ENCODE peak calls at places on chromosomes 16 and 17, in ten cellular contexts. V is epithelial cell of esophagus, R is dorsolateral prefrontal cortex, A is prostate gland, M is transverse colon, T is thyroid gland, W is adrenal gland, I is fibroblast of lung, B is foreskin fibroblast, P is psoas muscle. F is an unnamed sample.

GRCh38 chr16:3656491-3657468 is 2.3 kb downstream of the DNASE1 start:
- DNase-seq in V (no peak), R (no peak), A (no peak), M (no peak), T (no peak), W (peak), I (no peak), B (peak), P (peak), F (peak)

GRCh38 chr16:51449441-51449840 is 298.4 kb upstream of the SALL1 start:
- DNase-seq in V (no peak), R (no peak), A (no peak), M (no peak), T (no peak), W (no peak), I (no peak), B (no peak), P (no peak), F (no peak)

GRCh38 chr17:3552916-3553315 is 4.7 kb downstream of the TRPV3 start:
- DNase-seq in V (no peak), R (no peak), A (no peak), M (no peak), T (no peak), W (no peak), I (no peak), B (no peak), P (no peak), F (no peak)

GRCh38 chr17:72931635-72932034 is 160.9 kb downstream of the SLC39A11 start:
- DNase-seq in V (no peak), R (no peak), A (no peak), M (no peak), T (no peak), W (no peak), I (no peak), B (no peak), P (no peak), F (no peak)

GRCh38 chr16:15502041-15502725 is 67.8 kb downstream of the BMERB1 start:
- DNase-seq in V (peak), R (no peak), A (no peak), M (no peak), T (no peak), W (no peak), I (peak), B (peak), P (no peak), F (peak)

GRCh38 chr16:47045023-47045422 is 71.5 kb upstream of the DNAJA2 start:
- DNase-seq in V (no peak), R (no peak), A (no peak), M (no peak), T (no peak), W (no peak), I (peak), B (peak), P (no peak), F (peak)

GRCh38 chr16:87725596-87726235 is 40.1 kb downstream of the KLHDC4 start:
- DNase-seq in V (peak), R (no peak), A (no peak), M (no peak), T (peak), W (no peak), I (peak), B (peak), P (no peak), F (peak)

GRCh38 chr17:76270127-76270592 is 5.0 kb downstream of the UBALD2 start:
- DNase-seq in V (no peak), R (no peak), A (no peak), M (no peak), T (no peak), W (no peak), I (no peak), B (no peak), P (peak), F (no peak)

GRCh38 chr16:15592324-15592723 is 50.6 kb downstream of the MARF1 start:
- DNase-seq in V (peak), R (peak), A (no peak), M (peak), T (no peak), W (no peak), I (no peak), B (no peak), P (no peak), F (no peak)

GRCh38 chr17:82684207-82684903 is 14.1 kb downstream of the RAB40B start:
- DNase-seq in V (peak), R (no peak), A (no peak), M (peak), T (no peak), W (no peak), I (no peak), B (no peak), P (peak), F (peak)

GRCh38 chr16:529012-529575 is 1.6 kb downstream of the CAPN15 start:
- DNase-seq in V (no peak), R (no peak), A (no peak), M (peak), T (no peak), W (no peak), I (no peak), B (no peak), P (no peak), F (peak)

GRCh38 chr16:31350275-31351005 is 4.5 kb upstream of the ITGAX start:
- DNase-seq in V (peak), R (no peak), A (no peak), M (no peak), T (no peak), W (no peak), I (no peak), B (no peak), P (no peak), F (no peak)

GRCh38 chr16:50861926-50862325 is 120.0 kb downstream of the CYLD start:
- DNase-seq in V (peak), R (no peak), A (no peak), M (no peak), T (no peak), W (no peak), I (peak), B (peak), P (no peak), F (peak)

GRCh38 chr16:48405907-48406306 is 20.7 kb upstream of the SIAH1 start:
- DNase-seq in V (no peak), R (no peak), A (no peak), M (peak), T (no peak), W (no peak), I (no peak), B (no peak), P (no peak), F (no peak)

GRCh38 chr17:13513039-13513405 is 88.7 kb downstream of the HS3ST3A1 start:
- DNase-seq in V (no peak), R (no peak), A (no peak), M (no peak), T (no peak), W (no peak), I (peak), B (peak), P (no peak), F (peak)

GRCh38 chr17:8124350-8125195 is 667 bp upstream of the HES7 start:
- DNase-seq in V (peak), R (peak), A (no peak), M (no peak), T (no peak), W (no peak), I (peak), B (peak), P (peak), F (no peak)

GRCh38 chr16:23342083-23342640 is 40.1 kb downstream of the SCNN1B start:
- DNase-seq in V (no peak), R (no peak), A (no peak), M (no peak), T (no peak), W (no peak), I (no peak), B (no peak), P (no peak), F (no peak)

GRCh38 chr16:75761111-75761510 is 34.8 kb upstream of the CPHXL start:
- DNase-seq in V (no peak), R (no peak), A (no peak), M (no peak), T (no peak), W (no peak), I (peak), B (peak), P (no peak), F (peak)

GRCh38 chr17:977163-977562 is 2.4 kb downstream of the NXN start:
- DNase-seq in V (peak), R (no peak), A (no peak), M (no peak), T (no peak), W (no peak), I (no peak), B (peak), P (no peak), F (peak)

GRCh38 chr16:84184775-84185174 is 2.1 kb downstream of the TAF1C start:
- DNase-seq in V (no peak), R (no peak), A (no peak), M (no peak), T (no peak), W (peak), I (no peak), B (no peak), P (no peak), F (no peak)

GRCh38 chr17:42453544-42453943 is 5.1 kb upstream of the ATP6V0A1 start:
- DNase-seq in V (no peak), R (no peak), A (no peak), M (no peak), T (no peak), W (no peak), I (no peak), B (no peak), P (no peak), F (no peak)

GRCh38 chr17:42679492-42680330 is 1.9 kb downstream of the CCR10 start:
- DNase-seq in V (peak), R (peak), A (peak), M (peak), T (peak), W (peak), I (peak), B (peak), P (peak), F (peak)

GRCh38 chr16:20803192-20803560 is 3.1 kb downstream of the ERI2 start:
- DNase-seq in V (no peak), R (no peak), A (no peak), M (no peak), T (no peak), W (no peak), I (no peak), B (peak), P (no peak), F (peak)

GRCh38 chr16:29651950-29652349 is 11.1 kb upstream of the SPN start:
- DNase-seq in V (no peak), R (no peak), A (no peak), M (no peak), T (no peak), W (no peak), I (no peak), B (no peak), P (no peak), F (no peak)

GRCh38 chr16:68356249-68356918 is 45.6 kb downstream of the PRMT7 start:
- DNase-seq in V (no peak), R (no peak), A (no peak), M (peak), T (no peak), W (peak), I (no peak), B (no peak), P (no peak), F (no peak)

GRCh38 chr17:72603346-72604242 is 482.8 kb downstream of the SOX9 start:
- DNase-seq in V (no peak), R (no peak), A (no peak), M (no peak), T (no peak), W (no peak), I (peak), B (peak), P (no peak), F (peak)

GRCh38 chr16:51763072-51763658 is 612.1 kb upstream of the SALL1 start:
- DNase-seq in V (no peak), R (no peak), A (no peak), M (no peak), T (peak), W (no peak), I (no peak), B (peak), P (no peak), F (no peak)

GRCh38 chr17:66268247-66268927 is 34.0 kb upstream of the PRKCA start:
- DNase-seq in V (peak), R (no peak), A (no peak), M (no peak), T (no peak), W (no peak), I (peak), B (peak), P (no peak), F (peak)

GRCh38 chr16:1680361-1680760 is 2.3 kb downstream of the JPT2 start:
- DNase-seq in V (no peak), R (no peak), A (no peak), M (no peak), T (no peak), W (no peak), I (no peak), B (no peak), P (no peak), F (no peak)

GRCh38 chr17:28765038-28765437 is 21.2 kb downstream of the TRAF4 start:
- DNase-seq in V (no peak), R (no peak), A (no peak), M (no peak), T (no peak), W (no peak), I (no peak), B (peak), P (peak), F (no peak)

GRCh38 chr17:14143678-14144077 is 74.4 kb downstream of the COX10 start:
- DNase-seq in V (peak), R (no peak), A (no peak), M (peak), T (no peak), W (no peak), I (no peak), B (peak), P (no peak), F (peak)

GRCh38 chr17:5741810-5742209 is 157.5 kb upstream of the NLRP1 start:
- DNase-seq in V (no peak), R (no peak), A (no peak), M (no peak), T (no peak), W (no peak), I (no peak), B (no peak), P (no peak), F (no peak)

GRCh38 chr16:69706256-69706974 is 19.9 kb downstream of the NQO1 start:
- DNase-seq in V (peak), R (no peak), A (peak), M (no peak), T (no peak), W (no peak), I (peak), B (peak), P (no peak), F (peak)

GRCh38 chr17:29711588-29712385 is 89.1 kb upstream of the CORO6 start:
- DNase-seq in V (no peak), R (no peak), A (no peak), M (no peak), T (no peak), W (no peak), I (no peak), B (no peak), P (no peak), F (no peak)

GRCh38 chr17:700504-701094 is 14.0 kb downstream of the VPS53 start:
- DNase-seq in V (peak), R (no peak), A (no peak), M (no peak), T (no peak), W (no peak), I (peak), B (peak), P (no peak), F (peak)

GRCh38 chr16:8694795-8695194 is 20.4 kb downstream of the ABAT start:
- DNase-seq in V (no peak), R (no peak), A (no peak), M (no peak), T (no peak), W (no peak), I (no peak), B (no peak), P (no peak), F (no peak)

GRCh38 chr16:19573997-19574396 is 18.5 kb downstream of the VPS35L start:
- DNase-seq in V (no peak), R (no peak), A (no peak), M (no peak), T (no peak), W (no peak), I (no peak), B (no peak), P (no peak), F (no peak)

DNA sequence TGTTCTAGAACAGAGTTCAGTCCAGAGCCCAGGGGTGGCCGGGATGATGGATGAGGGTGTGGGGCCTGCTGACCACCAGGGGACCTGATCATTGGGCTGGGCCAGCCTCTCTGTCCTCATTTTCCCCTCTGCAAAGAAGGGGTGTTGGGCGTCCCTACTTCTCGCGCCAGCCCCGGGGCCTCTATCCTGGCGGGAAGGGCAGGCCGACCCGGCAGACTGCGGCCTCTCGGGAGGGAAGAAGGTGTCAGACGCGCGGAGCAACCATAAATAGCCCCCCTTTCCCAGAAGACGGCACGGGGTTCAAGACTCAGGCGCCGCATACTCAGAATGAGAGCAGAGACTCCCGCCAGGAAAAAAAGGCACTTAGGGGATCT is 1.9 kb upstream of the CACNA1G start:
- DNase-seq in V (no peak), R (no peak), A (no peak), M (no peak), T (no peak), W (no peak), I (no peak), B (no peak), P (no peak), F (no peak)
- TF ChIP-seq CTCF in V (no peak), R (no peak), A (no peak), M (no peak), T (no peak), W (no peak), I (no peak), B (no peak), P (no peak), F (no peak)

GRCh38 chr17:38451030-38451839 is 23.0 kb downstream of the ARHGAP23 start:
- DNase-seq in V (peak), R (no peak), A (no peak), M (no peak), T (no peak), W (peak), I (peak), B (peak), P (no peak), F (no peak)
- H3K4me3 ChIP-seq in V (peak), R (no peak), A (no peak), M (no peak), T (no peak), W (no peak), I (peak), B (peak), P (peak), F (peak)

GRCh38 chr17:67947325-67947813 is 48.9 kb downstream of the C17orf58 start:
- DNase-seq in V (no peak), R (no peak), A (no peak), M (no peak), T (no peak), W (no peak), I (no peak), B (no peak), P (no peak), F (no peak)

GRCh38 chr17:67944035-67944434 is 52.2 kb downstream of the C17orf58 start:
- DNase-seq in V (no peak), R (no peak), A (no peak), M (no peak), T (no peak), W (no peak), I (no peak), B (no peak), P (no peak), F (no peak)

DNA sequence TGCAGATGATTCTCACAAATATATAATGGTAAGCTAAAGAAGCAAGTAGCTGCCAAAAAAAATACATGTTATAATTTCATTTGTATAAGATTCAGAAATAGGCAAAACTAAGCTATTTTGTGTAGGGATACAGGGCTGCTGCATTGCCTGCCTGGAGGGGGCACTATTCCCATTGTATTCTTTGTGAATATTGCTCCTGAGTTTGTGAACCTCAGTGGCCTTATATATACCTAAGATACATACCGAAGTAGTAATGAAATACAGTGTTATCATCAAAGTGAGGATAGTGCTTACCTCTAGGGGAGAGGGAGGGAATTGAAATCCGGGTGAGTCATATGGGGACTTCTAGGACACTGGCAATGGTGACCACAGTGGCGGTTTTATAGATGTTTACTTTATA is 53.5 kb downstream of the C17orf58 start:
- DNase-seq in V (peak), R (no peak), A (no peak), M (no peak), T (no peak), W (no peak), I (peak), B (peak), P (no peak), F (peak)
- TF ChIP-seq CTCF in V (peak), R (peak), A (no peak), M (no peak), T (no peak), W (peak), I (peak), B (peak), P (peak), F (peak)

GRCh38 chr17:79565606-79566250 is 45.1 kb downstream of the RBFOX3 start:
- DNase-seq in V (no peak), R (no peak), A (no peak), M (no peak), T (no peak), W (no peak), I (no peak), B (no peak), P (peak), F (no peak)
- H3K4me3 ChIP-seq in V (no peak), R (no peak), A (no peak), M (no peak), T (no peak), W (no peak), I (no peak), B (no peak), P (no peak), F (no peak)

GRCh38 chr17:35057332-35057915 is 6.1 kb downstream of the RFFL start:
- DNase-seq in V (peak), R (no peak), A (no peak), M (no peak), T (no peak), W (no peak), I (no peak), B (no peak), P (no peak), F (no peak)

GRCh38 chr17:35065880-35066279 is 2.4 kb upstream of the RFFL start:
- DNase-seq in V (no peak), R (no peak), A (no peak), M (no peak), T (no peak), W (no peak), I (no peak), B (no peak), P (no peak), F (no peak)

GRCh38 chr17:35068249-35068648 is 4.7 kb upstream of the RFFL start:
- DNase-seq in V (no peak), R (no peak), A (no peak), M (no peak), T (no peak), W (no peak), I (no peak), B (no peak), P (no peak), F (no peak)

GRCh38 chr17:35063514-35064223 is at the start of gene RFFL:
- DNase-seq in V (peak), R (peak), A (peak), M (peak), T (peak), W (peak), I (peak), B (peak), P (peak), F (peak)

GRCh38 chr17:35062284-35062683 is 1.2 kb downstream of the RFFL start:
- DNase-seq in V (no peak), R (no peak), A (no peak), M (no peak), T (no peak), W (no peak), I (no peak), B (no peak), P (no peak), F (no peak)
- TF ChIP-seq CTCF in V (no peak), R (no peak), A (no peak), M (no peak), T (no peak), W (no peak), I (no peak), B (no peak), P (no peak), F (no peak)

DNA sequence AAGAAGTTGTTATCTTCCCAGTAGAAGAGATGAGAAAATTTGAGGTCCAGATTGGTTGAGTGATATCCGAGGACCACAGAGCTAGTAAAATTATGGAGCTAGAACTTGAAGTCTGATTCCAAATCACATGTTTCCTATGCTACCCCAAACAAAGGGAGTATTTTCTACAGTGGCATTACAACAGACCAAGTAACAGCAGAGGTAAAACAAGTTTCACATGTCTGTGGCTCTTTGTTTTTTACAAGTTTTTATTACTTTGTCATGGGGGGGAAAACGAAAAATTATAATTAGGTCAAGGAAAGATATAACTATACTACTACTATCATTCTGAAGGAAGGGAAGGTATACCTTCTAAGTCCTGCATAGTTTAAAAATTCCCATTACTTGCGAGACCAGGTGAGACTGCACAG is 49.4 kb downstream of the KANSL1 start:
- DNase-seq in V (no peak), R (no peak), A (no peak), M (no peak), T (no peak), W (no peak), I (no peak), B (no peak), P (no peak), F (no peak)
- H3K4me3 ChIP-seq in V (no peak), R (no peak), A (no peak), M (no peak), T (no peak), W (no peak), I (no peak), B (no peak), P (no peak), F (no peak)

GRCh38 chr17:17985555-17985954 is 12.9 kb downstream of the DRC3 start:
- DNase-seq in V (no peak), R (no peak), A (no peak), M (no peak), T (no peak), W (no peak), I (no peak), B (peak), P (no peak), F (peak)
- TF ChIP-seq CTCF in V (no peak), R (no peak), A (no peak), M (no peak), T (no peak), W (no peak), I (no peak), B (no peak), P (no peak), F (peak)